ENCODE peak calls at places on chromosomes 6 and 20, in ten cellular contexts. G, I, B, E, L, N, K, J, F and U are unnamed samples.

GRCh38 chr20:49346682-49347081 is 68.8 kb upstream of the ZNFX1 start:
- DNase-seq in L (no peak), N (no peak), G (no peak), I (no peak), E (no peak), J (no peak), B (no peak), F (no peak), K (no peak), U (no peak)

GRCh38 chr6:146857960-146858308 is 259.2 kb downstream of the ADGB start:
- DNase-seq in F (no peak), N (no peak), G (peak), E (peak), I (peak), B (peak), J (no peak), K (no peak), L (no peak), U (no peak)

GRCh38 chr20:62358728-62359490 is 8.2 kb downstream of the LAMA5 start:
- DNase-seq in K (no peak), N (no peak), J (no peak), F (no peak), B (peak), L (no peak), I (no peak), G (no peak), E (no peak), U (no peak)

GRCh38 chr20:57432874-57433491 is 41.8 kb downstream of the RBM38 start:
- DNase-seq in N (peak), I (no peak), F (no peak), B (no peak), K (no peak), E (peak), L (no peak), J (no peak), G (peak), U (peak)

GRCh38 chr6:53347250-53347920 is 1.4 kb downstream of the ELOVL5 start:
- DNase-seq in L (no peak), N (no peak), J (peak), I (no peak), K (peak), G (no peak), F (no peak), B (no peak), E (peak), U (peak)

GRCh38 chr6:157240059-157240959 is 83.0 kb downstream of the TMEM242 start:
- DNase-seq in E (peak), B (peak), N (no peak), J (no peak), L (peak), I (peak), F (peak), K (peak), G (no peak), U (no peak)

GRCh38 chr6:3568396-3569082 is 111.7 kb upstream of the SLC22A23 start:
- DNase-seq in J (no peak), L (no peak), K (peak), B (no peak), E (no peak), F (no peak), I (peak), G (no peak), N (no peak), U (no peak)

GRCh38 chr20:21521596-21522478 is 8.0 kb upstream of the NKX2-2 start:
- DNase-seq in J (no peak), E (no peak), B (no peak), L (no peak), N (no peak), F (no peak), G (no peak), I (peak), K (no peak), U (no peak)

GRCh38 chr20:43949741-43950618 is 35.3 kb downstream of the TOX2 start:
- DNase-seq in I (no peak), J (no peak), N (peak), L (no peak), G (no peak), F (no peak), B (no peak), E (peak), K (no peak), U (peak)

GRCh38 chr6:44268095-44268628 is 2.1 kb upstream of the TMEM151B start:
- DNase-seq in J (no peak), B (peak), E (peak), N (peak), F (no peak), I (peak), G (peak), L (peak), K (peak), U (peak)